ENCODE peak calls at places on chromosomes 13 and 19, in five cellular contexts. One of them, this sample, is unnamed.
A peak's percentile ranks its signal among the peaks of the same experiment; 100 is the strongest.

GRCh38 chr13:102286326-102286725 is 115.5 kb downstream of the FGF14 start:
- DNase-seq in neural progenitor cell: no peak
- DNase-seq in naive thymus-derived CD4-positive, alpha-beta T cell: no peak
- DNase-seq in CD8-positive, alpha-beta T cell: no peak
- DNase-seq in A549: peak; percentile 0
- DNase-seq in this sample: no peak

GRCh38 chr19:38317104-38317612 is 1.4 kb upstream of the YIF1B start:
- DNase-seq in neural progenitor cell: no peak
- DNase-seq in naive thymus-derived CD4-positive, alpha-beta T cell: peak; percentile 23
- DNase-seq in CD8-positive, alpha-beta T cell: peak; percentile 7
- DNase-seq in A549: no peak
- DNase-seq in this sample: peak; percentile 36

GRCh38 chr13:101970339-101970738 is 431.5 kb downstream of the FGF14 start:
- DNase-seq in neural progenitor cell: no peak
- DNase-seq in naive thymus-derived CD4-positive, alpha-beta T cell: no peak
- DNase-seq in CD8-positive, alpha-beta T cell: no peak
- DNase-seq in A549: no peak
- DNase-seq in this sample: no peak

GRCh38 chr19:15866646-15867045 is 31.2 kb downstream of the CYP4F2 start:
- DNase-seq in neural progenitor cell: no peak
- DNase-seq in naive thymus-derived CD4-positive, alpha-beta T cell: no peak
- DNase-seq in CD8-positive, alpha-beta T cell: no peak
- DNase-seq in A549: no peak
- DNase-seq in this sample: no peak

GRCh38 chr19:38877781-38878574 is at the start of gene RINL:
- DNase-seq in neural progenitor cell: no peak
- DNase-seq in naive thymus-derived CD4-positive, alpha-beta T cell: peak; percentile 70
- DNase-seq in CD8-positive, alpha-beta T cell: peak; percentile 63
- DNase-seq in A549: no peak
- DNase-seq in this sample: peak; percentile 63

GRCh38 chr19:10871711-10872550 is 578 bp downstream of the CARM1 start:
- DNase-seq in neural progenitor cell: peak; percentile 74
- DNase-seq in naive thymus-derived CD4-positive, alpha-beta T cell: no peak
- DNase-seq in CD8-positive, alpha-beta T cell: no peak
- DNase-seq in A549: no peak
- DNase-seq in this sample: peak; percentile 55

GRCh38 chr19:15196683-15197005 is 4.2 kb downstream of the NOTCH3 start:
- DNase-seq in neural progenitor cell: no peak
- DNase-seq in naive thymus-derived CD4-positive, alpha-beta T cell: no peak
- DNase-seq in CD8-positive, alpha-beta T cell: no peak
- DNase-seq in A549: no peak
- DNase-seq in this sample: no peak

GRCh38 chr19:13825489-13826475 is 30.5 kb downstream of the ZSWIM4 start:
- DNase-seq in neural progenitor cell: peak; percentile 75
- DNase-seq in naive thymus-derived CD4-positive, alpha-beta T cell: no peak
- DNase-seq in CD8-positive, alpha-beta T cell: no peak
- DNase-seq in A549: no peak
- DNase-seq in this sample: no peak

GRCh38 chr13:22012676-22013075 is 341.8 kb downstream of the FGF9 start:
- DNase-seq in neural progenitor cell: no peak
- DNase-seq in naive thymus-derived CD4-positive, alpha-beta T cell: no peak
- DNase-seq in CD8-positive, alpha-beta T cell: no peak
- DNase-seq in A549: no peak
- DNase-seq in this sample: no peak

GRCh38 chr19:46076951-46077814 is 36.4 kb upstream of the IGFL4 start:
- DNase-seq in neural progenitor cell: peak; percentile 94
- DNase-seq in naive thymus-derived CD4-positive, alpha-beta T cell: no peak
- DNase-seq in CD8-positive, alpha-beta T cell: no peak
- DNase-seq in A549: peak; percentile 95
- DNase-seq in this sample: no peak

GRCh38 chr13:48303331-48304131 is at the start of gene RB1:
- DNase-seq in neural progenitor cell: peak; percentile 87
- DNase-seq in naive thymus-derived CD4-positive, alpha-beta T cell: peak; percentile 86
- DNase-seq in CD8-positive, alpha-beta T cell: peak; percentile 82
- DNase-seq in A549: peak; percentile 57
- DNase-seq in this sample: peak; percentile 92

GRCh38 chr19:49975051-49975450 is 14.1 kb upstream of the SIGLEC11 start:
- DNase-seq in neural progenitor cell: no peak
- DNase-seq in naive thymus-derived CD4-positive, alpha-beta T cell: no peak
- DNase-seq in CD8-positive, alpha-beta T cell: no peak
- DNase-seq in A549: no peak
- DNase-seq in this sample: peak; percentile 38

DNA sequence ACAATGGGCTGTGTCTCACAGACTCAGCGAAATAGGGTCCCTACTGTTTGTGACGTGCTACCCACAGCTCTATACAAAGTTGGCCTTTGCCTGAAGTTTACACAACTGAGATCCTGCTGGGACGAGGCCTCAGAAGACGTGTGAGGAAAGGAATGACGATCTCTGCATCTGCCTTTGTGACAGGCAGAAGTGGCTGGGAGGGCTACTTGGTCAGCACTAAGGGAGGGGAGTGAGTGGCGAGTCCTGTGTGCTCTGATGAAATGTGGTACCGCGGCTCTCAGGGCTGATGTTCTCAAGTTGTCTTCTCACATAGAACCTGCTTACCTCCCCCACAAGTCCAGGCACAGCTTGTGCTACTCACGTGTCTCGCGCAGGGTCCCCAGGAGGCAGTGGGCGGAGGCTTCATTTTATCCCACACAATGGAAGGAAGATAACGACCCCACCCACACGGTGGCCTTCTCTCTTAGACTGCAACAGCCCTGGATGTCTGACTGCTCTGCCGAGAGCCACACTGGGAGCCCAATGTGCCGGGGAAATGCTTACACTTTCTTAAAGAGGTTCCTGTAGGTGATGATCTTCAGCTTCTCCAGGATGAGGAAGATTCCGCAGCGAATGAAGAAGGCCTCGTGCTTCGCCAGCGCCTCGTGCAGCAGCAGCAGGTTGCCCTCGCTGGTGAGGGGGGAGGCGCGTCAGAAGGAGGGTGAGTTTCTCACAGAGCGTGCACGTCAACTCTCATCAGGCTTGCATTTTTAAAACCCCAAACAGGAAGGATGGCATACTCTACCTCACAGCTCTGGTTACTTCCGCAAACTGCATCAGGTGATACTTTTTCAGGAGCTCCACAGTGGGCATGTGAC is 21.2 kb downstream of the PROZ start:
- DNase-seq in neural progenitor cell: peak; percentile 77
- DNase-seq in naive thymus-derived CD4-positive, alpha-beta T cell: no peak
- DNase-seq in CD8-positive, alpha-beta T cell: no peak
- DNase-seq in A549: no peak
- DNase-seq in this sample: no peak
- H3K27ac ChIP-seq in neural progenitor cell: peak overlapping the region; percentile 44
- H3K27ac ChIP-seq in naive thymus-derived CD4-positive, alpha-beta T cell: no peak overlapping the region
- H3K27ac ChIP-seq in CD8-positive, alpha-beta T cell: no peak overlapping the region
- H3K27ac ChIP-seq in A549: no peak overlapping the region
- H3K27ac ChIP-seq in this sample: no peak overlapping the region

GRCh38 chr19:2042485-2043268 is 8.4 kb downstream of the MKNK2 start:
- DNase-seq in neural progenitor cell: peak; percentile 49
- DNase-seq in naive thymus-derived CD4-positive, alpha-beta T cell: no peak
- DNase-seq in CD8-positive, alpha-beta T cell: no peak
- DNase-seq in A549: no peak
- DNase-seq in this sample: peak; percentile 83

GRCh38 chr19:2045501-2046045 is 5.5 kb downstream of the MKNK2 start:
- DNase-seq in neural progenitor cell: no peak
- DNase-seq in naive thymus-derived CD4-positive, alpha-beta T cell: no peak
- DNase-seq in CD8-positive, alpha-beta T cell: no peak
- DNase-seq in A549: no peak
- DNase-seq in this sample: no peak

GRCh38 chr19:2043269-2043641 is 7.8 kb downstream of the MKNK2 start:
- DNase-seq in neural progenitor cell: peak; percentile 5
- DNase-seq in naive thymus-derived CD4-positive, alpha-beta T cell: no peak
- DNase-seq in CD8-positive, alpha-beta T cell: no peak
- DNase-seq in A549: no peak
- DNase-seq in this sample: no peak

GRCh38 chr19:2044709-2045500 is 6.1 kb downstream of the MKNK2 start:
- DNase-seq in neural progenitor cell: no peak
- DNase-seq in naive thymus-derived CD4-positive, alpha-beta T cell: no peak
- DNase-seq in CD8-positive, alpha-beta T cell: no peak
- DNase-seq in A549: no peak
- DNase-seq in this sample: no peak

DNA sequence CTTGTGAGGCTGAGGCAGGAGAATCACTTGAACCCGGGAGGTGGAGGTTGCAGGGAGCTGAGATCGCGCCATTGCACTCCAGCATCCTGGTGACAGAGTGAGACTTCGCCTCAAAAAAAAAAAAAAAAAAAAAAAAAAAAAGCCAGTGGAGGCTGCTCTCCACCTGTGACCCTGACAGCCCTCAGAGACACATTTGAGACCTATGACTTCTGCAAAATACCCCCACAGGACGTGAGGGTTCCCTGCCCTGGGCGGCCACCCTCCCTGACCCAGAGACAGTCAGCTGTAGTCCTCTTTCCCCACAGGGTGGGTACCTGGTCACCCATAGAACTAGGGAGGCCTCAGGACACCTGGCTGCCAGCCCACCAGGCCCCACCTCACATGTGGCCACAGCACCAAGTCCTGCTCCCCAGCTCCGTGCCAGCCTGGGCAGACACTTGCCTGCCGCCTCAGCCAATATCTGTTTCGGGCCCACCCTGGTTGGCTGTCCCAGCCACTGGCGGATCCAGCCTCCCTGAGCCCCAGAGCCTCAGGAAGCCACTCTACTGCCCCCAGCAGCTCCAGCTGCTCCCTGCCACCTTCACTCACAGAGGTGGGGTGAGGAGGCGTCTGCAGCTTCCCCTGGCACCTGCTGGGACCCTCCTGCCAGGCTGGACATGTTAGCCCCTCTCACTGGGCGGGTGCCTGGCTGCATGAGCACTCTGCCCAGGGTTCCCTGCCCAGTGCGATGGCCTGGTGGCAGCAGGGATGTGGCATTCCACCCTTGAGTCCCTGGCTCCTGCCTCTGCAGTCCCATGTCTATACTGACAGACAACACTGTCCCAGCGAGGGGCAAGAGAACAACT is 7.0 kb downstream of the MKNK2 start:
- DNase-seq in neural progenitor cell: peak; percentile 16
- DNase-seq in naive thymus-derived CD4-positive, alpha-beta T cell: no peak
- DNase-seq in CD8-positive, alpha-beta T cell: no peak
- DNase-seq in A549: no peak
- DNase-seq in this sample: no peak
- H3K27ac ChIP-seq in neural progenitor cell: no peak overlapping the region
- H3K27ac ChIP-seq in naive thymus-derived CD4-positive, alpha-beta T cell: peak overlapping the region; percentile 97
- H3K27ac ChIP-seq in CD8-positive, alpha-beta T cell: peak overlapping the region; percentile 96
- H3K27ac ChIP-seq in A549: no peak overlapping the region
- H3K27ac ChIP-seq in this sample: peak overlapping the region; percentile 5

GRCh38 chr13:98649861-98650260 is 73.0 kb upstream of the STK24 start:
- DNase-seq in neural progenitor cell: no peak
- DNase-seq in naive thymus-derived CD4-positive, alpha-beta T cell: no peak
- DNase-seq in CD8-positive, alpha-beta T cell: no peak
- DNase-seq in A549: no peak
- DNase-seq in this sample: no peak

GRCh38 chr13:98648141-98648540 is 71.2 kb upstream of the STK24 start:
- DNase-seq in neural progenitor cell: no peak
- DNase-seq in naive thymus-derived CD4-positive, alpha-beta T cell: no peak
- DNase-seq in CD8-positive, alpha-beta T cell: no peak
- DNase-seq in A549: no peak
- DNase-seq in this sample: no peak

GRCh38 chr13:98648676-98649075 is 71.8 kb upstream of the STK24 start:
- DNase-seq in neural progenitor cell: no peak
- DNase-seq in naive thymus-derived CD4-positive, alpha-beta T cell: no peak
- DNase-seq in CD8-positive, alpha-beta T cell: no peak
- DNase-seq in A549: no peak
- DNase-seq in this sample: no peak

GRCh38 chr13:98650376-98651107 is 73.6 kb upstream of the STK24 start:
- DNase-seq in neural progenitor cell: no peak
- DNase-seq in naive thymus-derived CD4-positive, alpha-beta T cell: no peak
- DNase-seq in CD8-positive, alpha-beta T cell: no peak
- DNase-seq in A549: no peak
- DNase-seq in this sample: no peak

GRCh38 chr13:98647121-98647520 is 70.2 kb upstream of the STK24 start:
- DNase-seq in neural progenitor cell: no peak
- DNase-seq in naive thymus-derived CD4-positive, alpha-beta T cell: no peak
- DNase-seq in CD8-positive, alpha-beta T cell: no peak
- DNase-seq in A549: no peak
- DNase-seq in this sample: no peak
- H3K27ac ChIP-seq in neural progenitor cell: no peak overlapping the region
- H3K27ac ChIP-seq in naive thymus-derived CD4-positive, alpha-beta T cell: no peak overlapping the region
- H3K27ac ChIP-seq in CD8-positive, alpha-beta T cell: no peak overlapping the region
- H3K27ac ChIP-seq in A549: no peak overlapping the region
- H3K27ac ChIP-seq in this sample: no peak overlapping the region

GRCh38 chr13:97258801-97259200 is 36.7 kb downstream of the MBNL2 start:
- DNase-seq in neural progenitor cell: no peak
- DNase-seq in naive thymus-derived CD4-positive, alpha-beta T cell: no peak
- DNase-seq in CD8-positive, alpha-beta T cell: no peak
- DNase-seq in A549: no peak
- DNase-seq in this sample: no peak
- H3K27ac ChIP-seq in neural progenitor cell: no peak overlapping the region
- H3K27ac ChIP-seq in naive thymus-derived CD4-positive, alpha-beta T cell: no peak overlapping the region
- H3K27ac ChIP-seq in CD8-positive, alpha-beta T cell: no peak overlapping the region
- H3K27ac ChIP-seq in A549: peak overlapping the region; percentile 99
- H3K27ac ChIP-seq in this sample: peak overlapping the region; percentile 75

GRCh38 chr13:44954210-44954609 is 35.1 kb downstream of the NUFIP1 start:
- DNase-seq in neural progenitor cell: no peak
- DNase-seq in naive thymus-derived CD4-positive, alpha-beta T cell: no peak
- DNase-seq in CD8-positive, alpha-beta T cell: no peak
- DNase-seq in A549: no peak
- DNase-seq in this sample: no peak
- H3K27ac ChIP-seq in neural progenitor cell: no peak overlapping the region
- H3K27ac ChIP-seq in naive thymus-derived CD4-positive, alpha-beta T cell: no peak overlapping the region
- H3K27ac ChIP-seq in CD8-positive, alpha-beta T cell: no peak overlapping the region
- H3K27ac ChIP-seq in A549: no peak overlapping the region
- H3K27ac ChIP-seq in this sample: no peak overlapping the region

DNA sequence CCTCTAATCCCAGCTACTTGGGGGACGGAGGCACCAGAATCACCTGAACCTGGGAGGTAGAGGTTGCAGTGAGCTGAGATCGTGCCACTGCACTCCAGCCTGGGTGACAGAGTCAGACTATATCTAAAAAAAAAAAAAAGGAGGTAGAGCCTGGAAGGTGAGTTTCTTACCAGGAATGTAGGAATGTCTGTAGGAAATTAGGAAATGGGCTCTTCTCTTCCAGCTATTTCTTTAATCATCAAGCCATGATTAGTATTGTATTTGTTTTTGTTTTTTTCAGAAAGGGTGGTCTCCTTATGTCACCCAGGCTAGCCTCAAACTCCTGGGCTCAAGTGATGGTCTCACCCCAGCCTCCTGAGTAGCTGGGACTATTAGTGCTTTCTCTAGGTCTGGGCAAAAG is 26.3 kb upstream of the SERP2 start:
- DNase-seq in neural progenitor cell: no peak
- DNase-seq in naive thymus-derived CD4-positive, alpha-beta T cell: no peak
- DNase-seq in CD8-positive, alpha-beta T cell: no peak
- DNase-seq in A549: no peak
- DNase-seq in this sample: no peak
- H3K27ac ChIP-seq in neural progenitor cell: no peak overlapping the region
- H3K27ac ChIP-seq in naive thymus-derived CD4-positive, alpha-beta T cell: no peak overlapping the region
- H3K27ac ChIP-seq in CD8-positive, alpha-beta T cell: no peak overlapping the region
- H3K27ac ChIP-seq in A549: no peak overlapping the region
- H3K27ac ChIP-seq in this sample: no peak overlapping the region

DNA sequence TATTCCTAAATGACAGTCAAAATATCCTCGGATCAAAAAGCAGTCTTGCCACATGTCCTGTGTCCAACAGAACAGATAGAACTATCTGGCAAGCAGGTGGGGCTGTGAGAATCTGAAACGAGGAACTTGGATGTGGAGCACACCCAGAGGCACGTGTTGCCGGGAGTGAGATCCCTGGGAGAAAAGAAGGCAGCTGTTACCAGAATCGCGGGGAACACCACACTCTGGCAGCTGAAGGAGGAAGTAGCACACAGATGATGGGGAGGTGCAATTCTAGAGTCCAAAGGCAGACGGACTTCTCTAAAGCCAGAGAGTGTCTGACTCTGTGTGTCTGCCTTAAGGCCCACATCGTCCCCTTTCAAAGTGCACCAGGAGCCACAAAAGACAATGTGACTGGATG is 22.3 kb downstream of the SLC7A1 start:
- DNase-seq in neural progenitor cell: no peak
- DNase-seq in naive thymus-derived CD4-positive, alpha-beta T cell: no peak
- DNase-seq in CD8-positive, alpha-beta T cell: no peak
- DNase-seq in A549: no peak
- DNase-seq in this sample: no peak
- H3K27ac ChIP-seq in neural progenitor cell: no peak overlapping the region
- H3K27ac ChIP-seq in naive thymus-derived CD4-positive, alpha-beta T cell: no peak overlapping the region
- H3K27ac ChIP-seq in CD8-positive, alpha-beta T cell: no peak overlapping the region
- H3K27ac ChIP-seq in A549: no peak overlapping the region
- H3K27ac ChIP-seq in this sample: no peak overlapping the region